ENCODE peak calls at places on chromosomes 3 and 15, in six cellular contexts. D is osteocyte, A is stomach, F is retinal pigment epithelial cell, X is Peyer's patch, N is H9. J is an unnamed sample.

GRCh38 chr3:69368129-69368741 is 17.7 kb downstream of the FRMD4B start:
- DNase-seq in D (no peak), X (peak), F (no peak), N (no peak), A (no peak), J (peak)

GRCh38 chr3:183626877-183627594 is 8.4 kb upstream of the KLHL24 start:
- DNase-seq in N (no peak), A (no peak), X (no peak), D (no peak), F (no peak), J (no peak)

GRCh38 chr3:124775776-124776336 is 45.6 kb downstream of the UMPS start:
- DNase-seq in A (no peak), N (no peak), X (no peak), D (no peak), F (no peak), J (no peak)

GRCh38 chr3:126926684-126927404 is 56.1 kb upstream of the PLXNA1 start:
- DNase-seq in F (no peak), A (no peak), N (no peak), X (peak), D (no peak), J (no peak)

GRCh38 chr15:98905981-98906711 is 101.4 kb downstream of the PGPEP1L start:
- DNase-seq in N (no peak), F (no peak), X (no peak), D (no peak), A (no peak), J (no peak)

GRCh38 chr3:45644063-45644462 is 45.1 kb upstream of the SACM1L start:
- DNase-seq in D (no peak), F (peak), A (no peak), N (no peak), X (no peak), J (no peak)

GRCh38 chr3:27720899-27721716 is 1.0 kb downstream of the EOMES start:
- DNase-seq in X (no peak), N (peak), A (no peak), D (no peak), F (no peak), J (peak)

GRCh38 chr3:43873723-43874122 is 183.0 kb downstream of the ABHD5 start:
- DNase-seq in X (no peak), A (no peak), D (peak), F (no peak), N (no peak), J (no peak)

GRCh38 chr15:64842986-64843561 is 1.4 kb downstream of the PLEKHO2 start:
- DNase-seq in N (no peak), F (no peak), X (peak), D (no peak), A (no peak), J (peak)

GRCh38 chr3:140050977-140051957 is 116.3 kb downstream of the CLSTN2 start:
- DNase-seq in A (no peak), X (no peak), D (no peak), N (peak), F (no peak), J (no peak)

GRCh38 chr3:189204467-189204866 is 32.7 kb downstream of the TPRG1 start:
- DNase-seq in A (no peak), D (no peak), F (no peak), N (no peak), X (no peak), J (no peak)

GRCh38 chr15:59329570-59330350 is 42.9 kb downstream of the MYO1E start:
- DNase-seq in D (no peak), X (no peak), N (no peak), A (peak), F (peak), J (no peak)

GRCh38 chr15:79644091-79644490 is 212.0 kb downstream of the MINAR1 start:
- DNase-seq in A (no peak), F (no peak), X (no peak), D (no peak), N (no peak), J (no peak)

GRCh38 chr15:72127724-72128322 is 9.6 kb downstream of the SENP8 start:
- DNase-seq in D (no peak), N (no peak), F (no peak), X (no peak), A (no peak), J (no peak)

GRCh38 chr3:5875056-5875455 is 687.5 kb downstream of the EDEM1 start:
- DNase-seq in F (peak), D (no peak), A (no peak), X (no peak), N (no peak), J (no peak)
- TF ChIP-seq CTCF in F (no peak), D (no peak), A (no peak), X (no peak), N (no peak), J (no peak)

GRCh38 chr15:50127255-50127777 is 8.3 kb upstream of the ATP8B4 start:
- DNase-seq in X (no peak), D (no peak), N (no peak), A (no peak), F (no peak), J (no peak)

GRCh38 chr15:50124557-50125080 is 5.6 kb upstream of the ATP8B4 start:
- DNase-seq in D (no peak), X (no peak), F (no peak), A (no peak), N (no peak), J (no peak)

GRCh38 chr15:50128266-50128665 is 9.2 kb upstream of the ATP8B4 start:
- DNase-seq in F (no peak), X (peak), N (peak), A (peak), D (no peak), J (no peak)

GRCh38 chr15:50126072-50126471 is 7.0 kb upstream of the ATP8B4 start:
- DNase-seq in N (no peak), F (no peak), D (no peak), A (no peak), X (no peak), J (no peak)

DNA sequence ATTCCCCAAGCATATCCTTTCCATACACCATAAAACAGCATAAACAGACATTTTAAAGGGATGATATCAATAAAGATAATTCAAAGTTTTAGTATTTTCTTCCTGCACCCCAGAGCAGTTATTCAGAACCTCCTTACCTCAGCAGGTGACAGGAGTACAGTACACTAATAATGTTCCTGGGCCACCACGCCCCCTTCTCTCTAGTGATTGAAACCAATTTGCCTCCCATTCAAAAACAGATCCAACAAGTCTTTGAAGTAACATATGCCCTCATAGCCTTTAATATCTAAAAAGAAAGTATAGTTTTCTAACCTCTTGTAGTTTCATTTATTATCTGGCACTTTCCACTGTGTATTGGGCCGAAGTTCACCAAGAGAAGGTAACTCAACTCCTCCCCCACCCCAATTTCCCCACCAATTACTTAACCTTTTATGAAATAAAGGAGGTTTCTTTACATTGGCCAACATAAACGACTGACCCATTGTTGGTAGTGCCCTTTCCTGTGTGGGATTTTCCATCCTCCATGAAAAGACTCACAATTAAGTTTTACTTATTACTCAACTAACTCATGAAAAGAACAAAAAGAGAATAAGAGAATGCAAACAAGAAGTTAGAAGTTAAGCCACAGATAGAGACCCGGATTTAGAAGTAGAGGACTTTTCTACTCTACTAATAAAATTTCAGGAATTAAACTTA is 5.0 kb upstream of the ATP8B4 start:
- DNase-seq in X (no peak), F (no peak), D (no peak), A (no peak), N (no peak), J (no peak)
- TF ChIP-seq CTCF in X (no peak), F (no peak), D (no peak), A (no peak), N (no peak), J (no peak)

GRCh38 chr15:67504796-67505195 is 16.1 kb upstream of the C15orf61 start:
- DNase-seq in X (no peak), D (no peak), N (no peak), F (no peak), A (no peak), J (no peak)

GRCh38 chr15:67504061-67504460 is 16.9 kb upstream of the C15orf61 start:
- DNase-seq in A (no peak), D (no peak), X (no peak), N (no peak), F (no peak), J (no peak)

GRCh38 chr15:67501836-67502461 is 19.0 kb upstream of the C15orf61 start:
- DNase-seq in A (no peak), X (no peak), D (no peak), F (peak), N (no peak), J (no peak)

GRCh38 chr15:67505675-67506572 is 15.0 kb upstream of the C15orf61 start:
- DNase-seq in D (no peak), F (no peak), A (no peak), X (no peak), N (no peak), J (peak)

DNA sequence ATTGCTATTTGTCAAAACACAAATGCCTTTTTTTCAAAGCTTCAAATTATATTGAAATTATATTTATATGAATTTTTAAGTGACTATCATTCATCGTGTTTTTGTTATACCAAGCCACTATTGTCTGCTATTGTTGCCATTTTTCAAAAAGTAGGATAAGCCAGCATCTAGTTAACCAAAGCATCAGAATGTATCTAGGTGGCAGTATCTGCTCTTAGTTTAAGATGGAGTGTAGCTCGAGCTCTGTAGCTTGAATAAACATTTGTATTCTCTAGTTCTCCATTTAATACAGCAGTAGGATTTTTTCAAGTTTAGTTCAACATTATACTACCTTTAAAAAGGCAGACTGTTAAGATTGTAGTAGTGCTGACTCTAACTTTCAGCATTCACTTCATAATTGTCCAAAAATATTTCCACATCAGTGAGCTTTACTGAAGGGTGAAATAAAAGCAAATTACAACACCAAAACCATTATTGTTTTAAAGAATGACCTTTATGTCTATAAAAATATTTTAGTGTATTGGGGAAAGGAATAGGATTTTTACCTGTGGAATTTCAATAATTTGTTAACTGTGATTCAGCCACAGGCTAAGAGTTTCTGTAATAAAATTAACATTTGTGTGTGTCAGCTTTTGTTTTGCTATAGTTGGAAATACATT is 19.6 kb upstream of the C15orf61 start:
- DNase-seq in F (no peak), D (no peak), A (no peak), X (no peak), N (no peak), J (peak)
- TF ChIP-seq CTCF in F (peak), D (peak), A (no peak), X (no peak), N (peak), J (peak)

GRCh38 chr15:56056626-56057025 is 63.2 kb upstream of the NEDD4 start:
- DNase-seq in F (no peak), D (no peak), A (no peak), X (no peak), N (no peak), J (no peak)

GRCh38 chr15:56052389-56053045 is 59.1 kb upstream of the NEDD4 start:
- DNase-seq in F (no peak), N (no peak), D (no peak), X (no peak), A (no peak), J (peak)

GRCh38 chr15:56051700-56052099 is 58.3 kb upstream of the NEDD4 start:
- DNase-seq in X (no peak), N (no peak), F (no peak), A (no peak), D (no peak), J (no peak)

GRCh38 chr15:56049577-56049976 is 56.2 kb upstream of the NEDD4 start:
- DNase-seq in F (no peak), A (no peak), N (no peak), D (no peak), X (no peak), J (no peak)

GRCh38 chr15:56053046-56053400 is 59.6 kb upstream of the NEDD4 start:
- DNase-seq in N (no peak), F (no peak), A (no peak), D (no peak), X (no peak), J (no peak)
- TF ChIP-seq CTCF in N (peak), F (no peak), A (no peak), D (peak), X (no peak), J (no peak)